ENCODE peak calls at places on chromosomes 7 and 10, in ten cellular contexts. Q is activated T-cell treated with anti-CD3 and anti-CD28 coated beads, Interleukin-2, amount 50 U/mL, for 72 hours; R is CD8-positive, alpha-beta memory T cell; Z is fibroblast of the conjunctiva; T is left lobe of liver; C is NCI-H2171; K is Jurkat, Clone E6-1; J is OCI-LY7; N is progenitor cell of endocrine pancreas; X is posterior cingulate gyrus. W is an unnamed sample.

GRCh38 chr7:112079671-112080070 is 126.5 kb downstream of the DOCK4 start:
- DNase-seq in X (no peak), Z (no peak), J (no peak), N (no peak), R (no peak), C (no peak), T (no peak), K (no peak), Q (no peak), W (no peak)

GRCh38 chr7:19377611-19378339 is 232.6 kb upstream of the FERD3L start:
- DNase-seq in J (no peak), R (no peak), K (no peak), X (no peak), C (peak), Q (no peak), T (no peak), Z (no peak), N (no peak), W (no peak)

GRCh38 chr7:128932862-128933821 is 4.6 kb upstream of the IRF5 start:
- DNase-seq in K (peak), N (no peak), R (no peak), X (no peak), Z (no peak), J (peak), Q (peak), C (no peak), T (no peak), W (no peak)

GRCh38 chr10:87565010-87565409 is 60.3 kb downstream of the MINPP1 start:
- DNase-seq in R (no peak), X (no peak), J (no peak), Z (no peak), N (no peak), T (no peak), K (no peak), C (no peak), Q (no peak), W (no peak)

GRCh38 chr10:32413513-32413912 is 32.4 kb upstream of the CCDC7 start:
- DNase-seq in C (no peak), X (no peak), Q (peak), Z (peak), R (peak), K (no peak), J (no peak), N (no peak), T (no peak), W (peak)

GRCh38 chr10:4691776-4692175 is 134.2 kb upstream of the AKR1E2 start:
- DNase-seq in R (no peak), C (no peak), T (no peak), J (no peak), Z (no peak), Q (no peak), N (no peak), X (no peak), K (no peak), W (no peak)

GRCh38 chr10:74882427-74882826 is 56.0 kb downstream of the KAT6B start:
- DNase-seq in N (no peak), C (no peak), J (no peak), T (no peak), K (no peak), X (no peak), R (no peak), Q (no peak), Z (no peak), W (no peak)

GRCh38 chr10:46257099-46257498 is 29.7 kb upstream of the ANTXRL start:
- DNase-seq in N (no peak), Z (no peak), Q (no peak), K (no peak), T (no peak), R (no peak), J (no peak), C (no peak), X (no peak), W (no peak)

GRCh38 chr7:156475179-156475578 is 165.4 kb upstream of the RNF32 start:
- DNase-seq in X (no peak), C (no peak), K (no peak), R (no peak), T (peak), J (no peak), Z (no peak), N (no peak), Q (no peak), W (no peak)

GRCh38 chr10:31320598-31321211 is 1.7 kb downstream of the ZEB1 start:
- DNase-seq in J (peak), C (peak), K (no peak), Q (peak), X (peak), T (peak), Z (no peak), N (no peak), R (peak), W (no peak)

GRCh38 chr10:84522612-84523462 is 194.4 kb downstream of the CCSER2 start:
- DNase-seq in R (no peak), N (no peak), Z (no peak), K (no peak), C (no peak), Q (no peak), T (no peak), X (no peak), J (no peak), W (no peak)

GRCh38 chr10:14486777-14487510 is 156.2 kb upstream of the FRMD4A start:
- DNase-seq in T (no peak), X (no peak), J (no peak), Z (no peak), C (no peak), N (no peak), Q (no peak), R (no peak), K (no peak), W (no peak)

GRCh38 chr10:30432631-30433285 is 1.2 kb upstream of the MAP3K8 start:
- DNase-seq in K (no peak), T (peak), R (no peak), N (no peak), Z (no peak), J (no peak), C (no peak), Q (no peak), X (no peak), W (no peak)

GRCh38 chr7:13829231-13829630 is 160.2 kb downstream of the ETV1 start:
- DNase-seq in C (no peak), R (no peak), K (no peak), J (no peak), T (no peak), Q (no peak), Z (no peak), N (no peak), X (no peak), W (no peak)

GRCh38 chr7:17105701-17106100 is 192.8 kb upstream of the AHR start:
- DNase-seq in Z (no peak), R (no peak), C (no peak), T (no peak), N (no peak), J (no peak), K (no peak), Q (no peak), X (no peak), W (no peak)

W was measured in retinal pigment epithelial cell.